ENCODE peak calls at places on chromosomes 7 and 10, in nine cellular contexts. I, H, G, T, Y, V, K, N and P are unnamed samples.

GRCh38 chr7:82755705-82756551 is 312.4 kb upstream of the CACNA2D1 start:
- DNase-seq in N (no peak), H (peak; percentile 84), G (peak; percentile 63), K (no peak), Y (no peak), T (no peak), V (no peak), I (peak; percentile 47), P (no peak)

GRCh38 chr7:140673063-140673769 is 471 bp downstream of the ADCK2 start:
- DNase-seq in V (no peak), K (peak; percentile 79), Y (peak; percentile 54), N (peak; percentile 28), T (peak; percentile 68), G (peak; percentile 20), I (no peak), H (peak; percentile 59), P (peak; percentile 41)

GRCh38 chr10:131846224-131847101 is 54.3 kb upstream of the PPP2R2D start:
- DNase-seq in G (no peak), H (no peak), I (no peak), N (no peak), K (no peak), Y (no peak), V (no peak), T (no peak), P (no peak)

GRCh38 chr7:158391141-158391540 is 196.5 kb downstream of the PTPRN2 start:
- DNase-seq in G (no peak), I (no peak), V (no peak), H (no peak), K (no peak), N (no peak), T (no peak), Y (no peak), P (no peak)

GRCh38 chr10:104630731-104631130 is 10.4 kb upstream of the SORCS3 start:
- DNase-seq in K (no peak), V (no peak), G (no peak), H (no peak), N (no peak), Y (no peak), I (no peak), T (no peak), P (no peak)

GRCh38 chr10:77070892-77071595 is 566.6 kb downstream of the KCNMA1 start:
- DNase-seq in T (no peak), V (no peak), H (no peak), I (no peak), G (no peak), K (no peak), Y (no peak), N (no peak), P (no peak)

GRCh38 chr10:29140991-29141390 is 147.9 kb upstream of the LYZL1 start:
- DNase-seq in Y (no peak), V (no peak), I (peak; percentile 95), G (peak; percentile 94), H (peak; percentile 93), K (no peak), T (no peak), N (no peak), P (peak; percentile 96)

GRCh38 chr7:38550881-38551280 is 80.3 kb downstream of the AMPH start:
- DNase-seq in N (no peak), H (no peak), G (no peak), V (no peak), K (no peak), I (no peak), T (no peak), Y (no peak), P (peak; percentile 49)

GRCh38 chr10:44510716-44511115 is 125.8 kb upstream of the CXCL12 start:
- DNase-seq in K (no peak), I (peak; percentile 26), G (no peak), V (no peak), H (peak; percentile 98), Y (no peak), N (no peak), T (no peak), P (peak; percentile 25)

GRCh38 chr10:104337985-104338735 is at the start of gene ITPRIP:
- DNase-seq in N (peak; percentile 93), I (peak; percentile 95), G (peak; percentile 84), V (peak; percentile 68), K (peak; percentile 59), Y (peak; percentile 78), T (peak; percentile 78), H (peak; percentile 93), P (peak; percentile 84)